ENCODE peak calls at places on chromosome 12, in five cellular contexts. One of them, this sample, is unnamed.

GRCh38 chr12:113108308-113108707 is 27.3 kb downstream of the RASAL1 start:
- DNase-seq in stimulated activated CD4-positive, alpha-beta T cell treated with anti-CD3 and anti-CD28 coated beads, Interleukin-4, amount 100 ng/mL, for 48 hours: no peak
- DNase-seq in central memory CD8-positive, alpha-beta T cell: no peak
- DNase-seq in NCI-H460: no peak
- DNase-seq in epithelial cell of esophagus: no peak
- DNase-seq in this sample: no peak

GRCh38 chr12:15001733-15002471 is 29.1 kb downstream of the PDE6H start:
- DNase-seq in stimulated activated CD4-positive, alpha-beta T cell treated with anti-CD3 and anti-CD28 coated beads, Interleukin-4, amount 100 ng/mL, for 48 hours: no peak
- DNase-seq in central memory CD8-positive, alpha-beta T cell: no peak
- DNase-seq in NCI-H460: no peak
- DNase-seq in epithelial cell of esophagus: peak; percentile 11
- DNase-seq in this sample: no peak

GRCh38 chr12:65534105-65534841 is 255.8 kb downstream of the MSRB3 start:
- DNase-seq in stimulated activated CD4-positive, alpha-beta T cell treated with anti-CD3 and anti-CD28 coated beads, Interleukin-4, amount 100 ng/mL, for 48 hours: no peak
- DNase-seq in central memory CD8-positive, alpha-beta T cell: no peak
- DNase-seq in NCI-H460: no peak
- DNase-seq in epithelial cell of esophagus: no peak
- DNase-seq in this sample: no peak

GRCh38 chr12:127780881-127781280 is 486.1 kb upstream of the TMEM132C start:
- DNase-seq in stimulated activated CD4-positive, alpha-beta T cell treated with anti-CD3 and anti-CD28 coated beads, Interleukin-4, amount 100 ng/mL, for 48 hours: no peak
- DNase-seq in central memory CD8-positive, alpha-beta T cell: no peak
- DNase-seq in NCI-H460: no peak
- DNase-seq in epithelial cell of esophagus: no peak
- DNase-seq in this sample: no peak

GRCh38 chr12:32893008-32893407 is 3.6 kb downstream of the PKP2 start:
- DNase-seq in stimulated activated CD4-positive, alpha-beta T cell treated with anti-CD3 and anti-CD28 coated beads, Interleukin-4, amount 100 ng/mL, for 48 hours: no peak
- DNase-seq in central memory CD8-positive, alpha-beta T cell: no peak
- DNase-seq in NCI-H460: no peak
- DNase-seq in epithelial cell of esophagus: no peak
- DNase-seq in this sample: no peak

GRCh38 chr12:48183876-48184548 is 568 bp downstream of the CCDC184 start:
- DNase-seq in stimulated activated CD4-positive, alpha-beta T cell treated with anti-CD3 and anti-CD28 coated beads, Interleukin-4, amount 100 ng/mL, for 48 hours: no peak
- DNase-seq in central memory CD8-positive, alpha-beta T cell: no peak
- DNase-seq in NCI-H460: no peak
- DNase-seq in epithelial cell of esophagus: no peak
- DNase-seq in this sample: peak; percentile 55

GRCh38 chr12:131159660-131160059 is 206.0 kb downstream of the ADGRD1 start:
- DNase-seq in stimulated activated CD4-positive, alpha-beta T cell treated with anti-CD3 and anti-CD28 coated beads, Interleukin-4, amount 100 ng/mL, for 48 hours: no peak
- DNase-seq in central memory CD8-positive, alpha-beta T cell: no peak
- DNase-seq in NCI-H460: no peak
- DNase-seq in epithelial cell of esophagus: no peak
- DNase-seq in this sample: no peak

GRCh38 chr12:113097716-113098427 is 37.7 kb downstream of the RASAL1 start:
- DNase-seq in stimulated activated CD4-positive, alpha-beta T cell treated with anti-CD3 and anti-CD28 coated beads, Interleukin-4, amount 100 ng/mL, for 48 hours: no peak
- DNase-seq in central memory CD8-positive, alpha-beta T cell: no peak
- DNase-seq in NCI-H460: no peak
- DNase-seq in epithelial cell of esophagus: no peak
- DNase-seq in this sample: no peak

GRCh38 chr12:48938805-48939204 is 13.5 kb upstream of the FKBP11 start:
- DNase-seq in stimulated activated CD4-positive, alpha-beta T cell treated with anti-CD3 and anti-CD28 coated beads, Interleukin-4, amount 100 ng/mL, for 48 hours: no peak
- DNase-seq in central memory CD8-positive, alpha-beta T cell: no peak
- DNase-seq in NCI-H460: no peak
- DNase-seq in epithelial cell of esophagus: no peak
- DNase-seq in this sample: no peak

GRCh38 chr12:82746668-82747067 is 60.0 kb downstream of the TMTC2 start:
- DNase-seq in stimulated activated CD4-positive, alpha-beta T cell treated with anti-CD3 and anti-CD28 coated beads, Interleukin-4, amount 100 ng/mL, for 48 hours: no peak
- DNase-seq in central memory CD8-positive, alpha-beta T cell: no peak
- DNase-seq in NCI-H460: no peak
- DNase-seq in epithelial cell of esophagus: no peak
- DNase-seq in this sample: no peak

GRCh38 chr12:108307006-108307405 is 32.1 kb downstream of the CMKLR1 start:
- DNase-seq in stimulated activated CD4-positive, alpha-beta T cell treated with anti-CD3 and anti-CD28 coated beads, Interleukin-4, amount 100 ng/mL, for 48 hours: no peak
- DNase-seq in central memory CD8-positive, alpha-beta T cell: no peak
- DNase-seq in NCI-H460: no peak
- DNase-seq in epithelial cell of esophagus: no peak
- DNase-seq in this sample: no peak

GRCh38 chr12:94183702-94184379 is 35.5 kb downstream of the PLXNC1 start:
- DNase-seq in stimulated activated CD4-positive, alpha-beta T cell treated with anti-CD3 and anti-CD28 coated beads, Interleukin-4, amount 100 ng/mL, for 48 hours: no peak
- DNase-seq in central memory CD8-positive, alpha-beta T cell: no peak
- DNase-seq in NCI-H460: no peak
- DNase-seq in epithelial cell of esophagus: no peak
- DNase-seq in this sample: no peak

GRCh38 chr12:106416273-106416672 is 58.7 kb downstream of the POLR3B start:
- DNase-seq in stimulated activated CD4-positive, alpha-beta T cell treated with anti-CD3 and anti-CD28 coated beads, Interleukin-4, amount 100 ng/mL, for 48 hours: no peak
- DNase-seq in central memory CD8-positive, alpha-beta T cell: no peak
- DNase-seq in NCI-H460: no peak
- DNase-seq in epithelial cell of esophagus: peak; percentile 8
- DNase-seq in this sample: no peak

GRCh38 chr12:40726366-40726765 is 34.1 kb downstream of the CNTN1 start:
- DNase-seq in stimulated activated CD4-positive, alpha-beta T cell treated with anti-CD3 and anti-CD28 coated beads, Interleukin-4, amount 100 ng/mL, for 48 hours: no peak
- DNase-seq in central memory CD8-positive, alpha-beta T cell: no peak
- DNase-seq in NCI-H460: no peak
- DNase-seq in epithelial cell of esophagus: no peak
- DNase-seq in this sample: no peak

GRCh38 chr12:58933068-58933681 is 12.9 kb upstream of the LRIG3 start:
- DNase-seq in stimulated activated CD4-positive, alpha-beta T cell treated with anti-CD3 and anti-CD28 coated beads, Interleukin-4, amount 100 ng/mL, for 48 hours: no peak
- DNase-seq in central memory CD8-positive, alpha-beta T cell: no peak
- DNase-seq in NCI-H460: no peak
- DNase-seq in epithelial cell of esophagus: no peak
- DNase-seq in this sample: no peak

GRCh38 chr12:3313655-3314305 is 177.2 kb upstream of the PRMT8 start:
- DNase-seq in stimulated activated CD4-positive, alpha-beta T cell treated with anti-CD3 and anti-CD28 coated beads, Interleukin-4, amount 100 ng/mL, for 48 hours: no peak
- DNase-seq in central memory CD8-positive, alpha-beta T cell: no peak
- DNase-seq in NCI-H460: no peak
- DNase-seq in epithelial cell of esophagus: no peak
- DNase-seq in this sample: no peak

GRCh38 chr12:102948941-102949352 is 8.5 kb upstream of the ASCL1 start:
- DNase-seq in stimulated activated CD4-positive, alpha-beta T cell treated with anti-CD3 and anti-CD28 coated beads, Interleukin-4, amount 100 ng/mL, for 48 hours: peak; percentile 54
- DNase-seq in central memory CD8-positive, alpha-beta T cell: peak; percentile 37
- DNase-seq in NCI-H460: peak; percentile 37
- DNase-seq in epithelial cell of esophagus: peak; percentile 47
- DNase-seq in this sample: peak; percentile 74

GRCh38 chr12:73274972-73275371 is 1002.8 kb downstream of the TRHDE start:
- DNase-seq in stimulated activated CD4-positive, alpha-beta T cell treated with anti-CD3 and anti-CD28 coated beads, Interleukin-4, amount 100 ng/mL, for 48 hours: no peak
- DNase-seq in central memory CD8-positive, alpha-beta T cell: no peak
- DNase-seq in NCI-H460: no peak
- DNase-seq in epithelial cell of esophagus: peak; percentile 2
- DNase-seq in this sample: no peak

GRCh38 chr12:132025526-132025925 is 75.8 kb downstream of the EP400 start:
- DNase-seq in stimulated activated CD4-positive, alpha-beta T cell treated with anti-CD3 and anti-CD28 coated beads, Interleukin-4, amount 100 ng/mL, for 48 hours: no peak
- DNase-seq in central memory CD8-positive, alpha-beta T cell: no peak
- DNase-seq in NCI-H460: no peak
- DNase-seq in epithelial cell of esophagus: no peak
- DNase-seq in this sample: no peak

GRCh38 chr12:130181211-130181610 is 18.9 kb downstream of the FZD10 start:
- DNase-seq in stimulated activated CD4-positive, alpha-beta T cell treated with anti-CD3 and anti-CD28 coated beads, Interleukin-4, amount 100 ng/mL, for 48 hours: no peak
- DNase-seq in central memory CD8-positive, alpha-beta T cell: no peak
- DNase-seq in NCI-H460: no peak
- DNase-seq in epithelial cell of esophagus: no peak
- DNase-seq in this sample: no peak

GRCh38 chr12:122452701-122453285 is 30.3 kb upstream of the CLIP1 start:
- DNase-seq in stimulated activated CD4-positive, alpha-beta T cell treated with anti-CD3 and anti-CD28 coated beads, Interleukin-4, amount 100 ng/mL, for 48 hours: no peak
- DNase-seq in central memory CD8-positive, alpha-beta T cell: no peak
- DNase-seq in NCI-H460: no peak
- DNase-seq in epithelial cell of esophagus: no peak
- DNase-seq in this sample: peak; percentile 63

GRCh38 chr12:95959107-95959506 is 16.0 kb downstream of the AMDHD1 start:
- DNase-seq in stimulated activated CD4-positive, alpha-beta T cell treated with anti-CD3 and anti-CD28 coated beads, Interleukin-4, amount 100 ng/mL, for 48 hours: no peak
- DNase-seq in central memory CD8-positive, alpha-beta T cell: no peak
- DNase-seq in NCI-H460: peak; percentile 52
- DNase-seq in epithelial cell of esophagus: no peak
- DNase-seq in this sample: no peak

GRCh38 chr12:31018106-31018890 is 55.4 kb upstream of the DDX11 start:
- DNase-seq in stimulated activated CD4-positive, alpha-beta T cell treated with anti-CD3 and anti-CD28 coated beads, Interleukin-4, amount 100 ng/mL, for 48 hours: no peak
- DNase-seq in central memory CD8-positive, alpha-beta T cell: no peak
- DNase-seq in NCI-H460: no peak
- DNase-seq in epithelial cell of esophagus: no peak
- DNase-seq in this sample: no peak

GRCh38 chr12:85784096-85784720 is 52.0 kb downstream of the RASSF9 start:
- DNase-seq in stimulated activated CD4-positive, alpha-beta T cell treated with anti-CD3 and anti-CD28 coated beads, Interleukin-4, amount 100 ng/mL, for 48 hours: no peak
- DNase-seq in central memory CD8-positive, alpha-beta T cell: no peak
- DNase-seq in NCI-H460: peak; percentile 23
- DNase-seq in epithelial cell of esophagus: peak; percentile 82
- DNase-seq in this sample: no peak

GRCh38 chr12:116595672-116596071 is 36.5 kb downstream of the MAP1LC3B2 start:
- DNase-seq in stimulated activated CD4-positive, alpha-beta T cell treated with anti-CD3 and anti-CD28 coated beads, Interleukin-4, amount 100 ng/mL, for 48 hours: no peak
- DNase-seq in central memory CD8-positive, alpha-beta T cell: no peak
- DNase-seq in NCI-H460: no peak
- DNase-seq in epithelial cell of esophagus: no peak
- DNase-seq in this sample: no peak

GRCh38 chr12:130031571-130032189 is 127.9 kb upstream of the TMEM132D start:
- DNase-seq in stimulated activated CD4-positive, alpha-beta T cell treated with anti-CD3 and anti-CD28 coated beads, Interleukin-4, amount 100 ng/mL, for 48 hours: peak; percentile 67
- DNase-seq in central memory CD8-positive, alpha-beta T cell: peak; percentile 28
- DNase-seq in NCI-H460: peak; percentile 42
- DNase-seq in epithelial cell of esophagus: peak; percentile 34
- DNase-seq in this sample: peak; percentile 79

GRCh38 chr12:77625441-77625840 is 205.3 kb upstream of the NAV3 start:
- DNase-seq in stimulated activated CD4-positive, alpha-beta T cell treated with anti-CD3 and anti-CD28 coated beads, Interleukin-4, amount 100 ng/mL, for 48 hours: no peak
- DNase-seq in central memory CD8-positive, alpha-beta T cell: no peak
- DNase-seq in NCI-H460: no peak
- DNase-seq in epithelial cell of esophagus: peak; percentile 94
- DNase-seq in this sample: no peak

GRCh38 chr12:66776974-66777373 is 98.1 kb upstream of the GRIP1 start:
- DNase-seq in stimulated activated CD4-positive, alpha-beta T cell treated with anti-CD3 and anti-CD28 coated beads, Interleukin-4, amount 100 ng/mL, for 48 hours: peak; percentile 3
- DNase-seq in central memory CD8-positive, alpha-beta T cell: peak; percentile 21
- DNase-seq in NCI-H460: no peak
- DNase-seq in epithelial cell of esophagus: no peak
- DNase-seq in this sample: peak; percentile 72

GRCh38 chr12:4044736-4045432 is 171.7 kb upstream of the PARP11 start:
- DNase-seq in stimulated activated CD4-positive, alpha-beta T cell treated with anti-CD3 and anti-CD28 coated beads, Interleukin-4, amount 100 ng/mL, for 48 hours: no peak
- DNase-seq in central memory CD8-positive, alpha-beta T cell: no peak
- DNase-seq in NCI-H460: no peak
- DNase-seq in epithelial cell of esophagus: no peak
- DNase-seq in this sample: no peak

GRCh38 chr12:108800591-108800990 is 56.8 kb downstream of the SSH1 start:
- DNase-seq in stimulated activated CD4-positive, alpha-beta T cell treated with anti-CD3 and anti-CD28 coated beads, Interleukin-4, amount 100 ng/mL, for 48 hours: no peak
- DNase-seq in central memory CD8-positive, alpha-beta T cell: no peak
- DNase-seq in NCI-H460: no peak
- DNase-seq in epithelial cell of esophagus: no peak
- DNase-seq in this sample: no peak

GRCh38 chr12:95396849-95397498 is 77.0 kb upstream of the METAP2 start:
- DNase-seq in stimulated activated CD4-positive, alpha-beta T cell treated with anti-CD3 and anti-CD28 coated beads, Interleukin-4, amount 100 ng/mL, for 48 hours: no peak
- DNase-seq in central memory CD8-positive, alpha-beta T cell: no peak
- DNase-seq in NCI-H460: peak; percentile 4
- DNase-seq in epithelial cell of esophagus: peak; percentile 95
- DNase-seq in this sample: no peak

GRCh38 chr12:91216871-91217270 is 34.3 kb upstream of the DCN start:
- DNase-seq in stimulated activated CD4-positive, alpha-beta T cell treated with anti-CD3 and anti-CD28 coated beads, Interleukin-4, amount 100 ng/mL, for 48 hours: no peak
- DNase-seq in central memory CD8-positive, alpha-beta T cell: no peak
- DNase-seq in NCI-H460: no peak
- DNase-seq in epithelial cell of esophagus: peak; percentile 5
- DNase-seq in this sample: no peak

GRCh38 chr12:110284597-110284996 is 3.5 kb downstream of the ATP2A2 start:
- DNase-seq in stimulated activated CD4-positive, alpha-beta T cell treated with anti-CD3 and anti-CD28 coated beads, Interleukin-4, amount 100 ng/mL, for 48 hours: no peak
- DNase-seq in central memory CD8-positive, alpha-beta T cell: no peak
- DNase-seq in NCI-H460: no peak
- DNase-seq in epithelial cell of esophagus: no peak
- DNase-seq in this sample: no peak

GRCh38 chr12:34210183-34210582 is 187.9 kb downstream of the ALG10 start:
- DNase-seq in stimulated activated CD4-positive, alpha-beta T cell treated with anti-CD3 and anti-CD28 coated beads, Interleukin-4, amount 100 ng/mL, for 48 hours: no peak
- DNase-seq in central memory CD8-positive, alpha-beta T cell: no peak
- DNase-seq in NCI-H460: no peak
- DNase-seq in epithelial cell of esophagus: no peak
- DNase-seq in this sample: no peak

GRCh38 chr12:85663631-85664030 is 172.6 kb downstream of the RASSF9 start:
- DNase-seq in stimulated activated CD4-positive, alpha-beta T cell treated with anti-CD3 and anti-CD28 coated beads, Interleukin-4, amount 100 ng/mL, for 48 hours: no peak
- DNase-seq in central memory CD8-positive, alpha-beta T cell: no peak
- DNase-seq in NCI-H460: no peak
- DNase-seq in epithelial cell of esophagus: no peak
- DNase-seq in this sample: no peak

GRCh38 chr12:4210158-4210557 is 63.4 kb upstream of the CCND2 start:
- DNase-seq in stimulated activated CD4-positive, alpha-beta T cell treated with anti-CD3 and anti-CD28 coated beads, Interleukin-4, amount 100 ng/mL, for 48 hours: no peak
- DNase-seq in central memory CD8-positive, alpha-beta T cell: no peak
- DNase-seq in NCI-H460: no peak
- DNase-seq in epithelial cell of esophagus: no peak
- DNase-seq in this sample: no peak